ENCODE peak calls at places on chromosomes 5 and 9, in eight cellular contexts. C is IMR-90; T is thoracic aorta; G is sigmoid colon; I is AG04450; N is WERI-Rb-1; K is CD8-positive, alpha-beta T cell; P is lower lobe of right lung. B is an unnamed sample.

GRCh38 chr5:142478116-142478515 is 153.3 kb upstream of the SPRY4 start:
- DNase-seq in C (no peak), T (no peak), G (no peak), I (no peak), N (peak; percentile 36), K (no peak), P (no peak), B (no peak)

GRCh38 chr5:139644001-139644456 is 4.1 kb upstream of the CXXC5 start:
- DNase-seq in C (no peak), T (no peak), G (peak; percentile 63), I (no peak), N (no peak), K (no peak), P (no peak), B (no peak)

GRCh38 chr9:95027914-95028854 is 289.3 kb downstream of the FANCC start:
- DNase-seq in C (no peak), T (no peak), G (no peak), I (no peak), N (no peak), K (no peak), P (peak; percentile 51), B (no peak)

GRCh38 chr9:91727316-91727861 is 222.6 kb downstream of the ROR2 start:
- DNase-seq in C (peak; percentile 56), T (no peak), G (no peak), I (peak; percentile 26), N (peak; percentile 55), K (no peak), P (no peak), B (no peak)

GRCh38 chr5:78522476-78523105 is 126.0 kb downstream of the LHFPL2 start:
- DNase-seq in C (no peak), T (no peak), G (no peak), I (no peak), N (no peak), K (no peak), P (no peak), B (no peak)

GRCh38 chr5:68746220-68747076 is 347.4 kb upstream of the SLC30A5 start:
- DNase-seq in C (no peak), T (no peak), G (no peak), I (no peak), N (no peak), K (no peak), P (no peak), B (no peak)

GRCh38 chr5:168746893-168747640 is 167.9 kb upstream of the PANK3 start:
- DNase-seq in C (no peak), T (no peak), G (no peak), I (no peak), N (no peak), K (no peak), P (no peak), B (no peak)

GRCh38 chr5:9851458-9851857 is 221.3 kb upstream of the TAS2R1 start:
- DNase-seq in C (peak; percentile 96), T (no peak), G (no peak), I (peak; percentile 77), N (peak; percentile 64), K (no peak), P (no peak), B (no peak)

GRCh38 chr9:84304166-84304565 is 36.4 kb downstream of the SLC28A3 start:
- DNase-seq in C (no peak), T (no peak), G (no peak), I (no peak), N (no peak), K (no peak), P (no peak), B (no peak)

GRCh38 chr9:84303061-84303460 is 37.5 kb downstream of the SLC28A3 start:
- DNase-seq in C (no peak), T (no peak), G (no peak), I (no peak), N (no peak), K (no peak), P (no peak), B (no peak)

GRCh38 chr9:84301851-84302250 is 38.7 kb downstream of the SLC28A3 start:
- DNase-seq in C (peak; percentile 52), T (no peak), G (no peak), I (no peak), N (no peak), K (no peak), P (no peak), B (no peak)

GRCh38 chr9:84297162-84297821 is 43.3 kb downstream of the SLC28A3 start:
- DNase-seq in C (peak; percentile 84), T (no peak), G (no peak), I (peak; percentile 55), N (no peak), K (no peak), P (no peak), B (no peak)

GRCh38 chr9:84300271-84300670 is 40.3 kb downstream of the SLC28A3 start:
- DNase-seq in C (peak; percentile 54), T (no peak), G (no peak), I (no peak), N (no peak), K (no peak), P (no peak), B (no peak)
- H3K27ac ChIP-seq in C (no peak overlapping the region), T (no peak overlapping the region), G (no peak overlapping the region), I (no peak overlapping the region), N (no peak overlapping the region), K (no peak overlapping the region), P (no peak overlapping the region), B (no peak overlapping the region)

GRCh38 chr5:173056783-173057061 is 570 bp downstream of the CREBRF start:
- DNase-seq in C (no peak), T (no peak), G (no peak), I (no peak), N (no peak), K (peak; percentile 80), P (no peak), B (peak; percentile 85)

GRCh38 chr5:173055983-173056782 is at the start of gene CREBRF:
- DNase-seq in C (peak; percentile 94), T (peak; percentile 86), G (peak; percentile 99), I (peak; percentile 90), N (peak; percentile 97), K (peak; percentile 99), P (peak; percentile 99), B (peak; percentile 96)

GRCh38 chr5:173055722-173055982 is 500 bp upstream of the CREBRF start:
- DNase-seq in C (no peak), T (no peak), G (no peak), I (no peak), N (no peak), K (peak; percentile 11), P (no peak), B (no peak)

GRCh38 chr5:173055042-173055721 is 970 bp upstream of the CREBRF start:
- DNase-seq in C (no peak), T (no peak), G (no peak), I (no peak), N (no peak), K (no peak), P (no peak), B (no peak)

DNA sequence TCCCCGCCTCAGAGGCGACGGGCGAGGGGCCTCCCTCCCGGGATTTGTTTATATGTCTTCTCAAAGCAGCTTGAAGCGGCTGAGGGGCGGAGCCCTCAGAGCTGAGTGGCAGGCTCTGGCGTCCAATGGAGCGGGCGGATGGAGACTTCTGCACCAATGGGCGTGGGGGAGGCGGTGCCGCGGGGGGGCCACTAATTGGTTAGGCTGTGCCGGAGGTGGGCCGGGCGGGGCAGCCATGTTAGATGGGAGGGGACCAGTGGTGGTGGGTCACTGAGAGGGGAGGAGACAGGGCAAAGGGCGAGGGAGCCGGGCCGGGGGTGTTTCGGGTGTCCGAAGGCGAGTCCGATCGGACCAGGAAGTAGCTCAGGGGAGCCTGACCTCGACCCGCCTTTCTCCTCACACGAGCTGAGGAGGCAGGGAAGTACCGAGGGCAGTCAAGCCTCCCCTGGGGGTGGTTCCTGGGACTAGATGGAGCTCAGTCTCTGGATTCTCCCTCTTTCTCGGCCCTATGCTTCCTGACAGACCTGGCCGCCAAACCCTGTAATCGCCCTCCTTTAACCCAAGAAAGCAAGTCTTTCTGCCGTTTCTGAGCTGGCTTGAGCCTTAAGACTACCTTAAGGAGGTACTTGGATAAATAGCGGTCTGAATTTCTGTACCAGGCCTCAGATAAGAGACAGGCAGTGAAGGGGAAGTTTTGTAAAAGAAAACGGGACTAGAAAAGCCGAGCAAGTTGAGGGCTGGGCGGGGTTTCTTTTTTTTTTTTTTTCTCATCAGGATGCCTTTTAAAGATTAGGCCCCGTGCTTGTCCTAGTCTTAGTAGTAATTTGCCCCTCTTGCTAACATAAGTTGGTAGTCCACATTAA is 1.1 kb downstream of the CREBRF start:
- DNase-seq in C (peak; percentile 97), T (peak; percentile 98), G (peak; percentile 99), I (peak; percentile 97), N (peak; percentile 99), K (peak; percentile 98), P (peak; percentile 99), B (peak; percentile 96)
- TF ChIP-seq CTCF in C (peak; percentile 14), T (peak; percentile 24), G (peak; percentile 30), I (peak; percentile 35), N (no peak), K (no peak), P (peak; percentile 13), B (no peak)

GRCh38 chr9:88965473-88965872 is 25.8 kb upstream of the S1PR3 start:
- DNase-seq in C (no peak), T (no peak), G (no peak), I (no peak), N (no peak), K (no peak), P (no peak), B (no peak)

GRCh38 chr9:88966894-88967676 is 24.2 kb upstream of the S1PR3 start:
- DNase-seq in C (no peak), T (no peak), G (no peak), I (no peak), N (peak; percentile 30), K (no peak), P (no peak), B (no peak)

GRCh38 chr9:88971131-88971960 is 19.9 kb upstream of the S1PR3 start:
- DNase-seq in C (no peak), T (no peak), G (no peak), I (no peak), N (no peak), K (no peak), P (no peak), B (no peak)

GRCh38 chr9:88969646-88970373 is 21.5 kb upstream of the S1PR3 start:
- DNase-seq in C (no peak), T (no peak), G (no peak), I (no peak), N (no peak), K (no peak), P (no peak), B (no peak)

GRCh38 chr9:88968799-88969198 is 22.5 kb upstream of the S1PR3 start:
- DNase-seq in C (no peak), T (no peak), G (no peak), I (no peak), N (no peak), K (no peak), P (no peak), B (no peak)
- H3K27ac ChIP-seq in C (no peak overlapping the region), T (no peak overlapping the region), G (no peak overlapping the region), I (no peak overlapping the region), N (no peak overlapping the region), K (no peak overlapping the region), P (no peak overlapping the region), B (no peak overlapping the region)

GRCh38 chr5:11617080-11617479 is 287.2 kb downstream of the CTNND2 start:
- DNase-seq in C (no peak), T (no peak), G (no peak), I (no peak), N (no peak), K (no peak), P (no peak), B (no peak)

GRCh38 chr5:11619339-11620028 is 284.8 kb downstream of the CTNND2 start:
- DNase-seq in C (no peak), T (no peak), G (no peak), I (no peak), N (no peak), K (no peak), P (no peak), B (no peak)

GRCh38 chr5:11622785-11623184 is 281.5 kb downstream of the CTNND2 start:
- DNase-seq in C (no peak), T (no peak), G (no peak), I (no peak), N (no peak), K (no peak), P (no peak), B (no peak)

GRCh38 chr5:11620172-11620571 is 284.1 kb downstream of the CTNND2 start:
- DNase-seq in C (no peak), T (no peak), G (no peak), I (no peak), N (no peak), K (no peak), P (no peak), B (no peak)
- TF ChIP-seq CTCF in C (no peak), T (no peak), G (no peak), I (no peak), N (no peak), K (no peak), P (no peak), B (no peak)

B was measured in CD4-positive, alpha-beta T cell.